ENCODE peak calls at places on chromosomes 13 and 19, in nine cellular contexts. G is right lobe of liver, F is tibial artery, H is mesendoderm, B is dorsolateral prefrontal cortex, L is pancreas, N is heart left ventricle, C is iPS DF 6.9, K is aorta. D is an unnamed sample.

GRCh38 chr19:1690570-1691307 is 38.3 kb upstream of the TCF3 start:
- DNase-seq in G (peak; percentile 47), F (no peak), H (peak; percentile 78), B (no peak), L (no peak), N (no peak), C (peak; percentile 50), K (peak; percentile 82), D (no peak)

GRCh38 chr13:93265800-93266199 is 39.2 kb downstream of the GPC6 start:
- DNase-seq in G (no peak), F (no peak), H (no peak), B (no peak), L (no peak), N (no peak), C (no peak), K (no peak), D (no peak)

GRCh38 chr19:16229322-16229641 is 31.6 kb downstream of the AP1M1 start:
- DNase-seq in G (no peak), F (peak; percentile 42), H (no peak), B (no peak), L (no peak), N (no peak), C (no peak), K (no peak), D (no peak)

GRCh38 chr13:47256618-47257017 is 359.8 kb upstream of the HTR2A start:
- DNase-seq in G (no peak), F (no peak), H (no peak), B (no peak), L (no peak), N (no peak), C (no peak), K (no peak), D (no peak)

GRCh38 chr19:2032296-2032941 is 16.9 kb upstream of the BTBD2 start:
- DNase-seq in G (peak; percentile 96), F (peak; percentile 99), H (no peak), B (peak; percentile 94), L (peak; percentile 99), N (peak; percentile 93), C (no peak), K (peak; percentile 98), D (peak; percentile 96)

GRCh38 chr19:10332158-10332964 is 968 bp downstream of the RAVER1 start:
- DNase-seq in G (no peak), F (no peak), H (no peak), B (no peak), L (no peak), N (no peak), C (no peak), K (no peak), D (no peak)

GRCh38 chr13:53782400-53783030 is 753.9 kb downstream of the OLFM4 start:
- DNase-seq in G (peak; percentile 23), F (no peak), H (peak; percentile 75), B (peak; percentile 38), L (no peak), N (no peak), C (peak; percentile 27), K (no peak), D (no peak)

GRCh38 chr19:43807651-43808050 is 5.4 kb upstream of the LYPD5 start:
- DNase-seq in G (no peak), F (no peak), H (no peak), B (no peak), L (no peak), N (no peak), C (no peak), K (no peak), D (no peak)

GRCh38 chr19:4144666-4145261 is 8.7 kb upstream of the CREB3L3 start:
- DNase-seq in G (peak; percentile 74), F (no peak), H (no peak), B (no peak), L (no peak), N (no peak), C (no peak), K (no peak), D (no peak)

GRCh38 chr13:24864579-24864978 is 100.6 kb downstream of the RNF17 start:
- DNase-seq in G (no peak), F (no peak), H (no peak), B (no peak), L (no peak), N (no peak), C (no peak), K (no peak), D (no peak)

GRCh38 chr19:46958542-46958941 is 61.1 kb upstream of the NPAS1 start:
- DNase-seq in G (no peak), F (no peak), H (peak; percentile 29), B (no peak), L (no peak), N (no peak), C (no peak), K (no peak), D (no peak)

DNA sequence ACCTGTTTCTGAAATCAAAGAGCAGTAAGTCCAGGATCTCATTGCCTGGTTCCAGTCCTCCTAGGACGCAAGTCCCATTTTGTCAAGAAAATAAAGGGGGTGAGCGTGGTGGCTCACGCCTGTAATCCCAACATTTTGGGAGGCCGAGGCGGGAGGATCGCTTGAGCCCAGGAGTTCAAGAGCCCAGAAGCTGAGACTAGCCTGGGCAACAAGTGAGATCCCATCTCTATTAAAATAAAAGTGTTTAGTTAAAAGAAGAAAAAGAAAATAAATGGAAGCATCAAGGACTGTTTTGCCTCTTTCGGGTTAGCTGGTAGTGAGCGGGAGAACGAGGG is 344 bp upstream of the HAUS5 start:
- DNase-seq in G (no peak), F (no peak), H (no peak), B (no peak), L (no peak), N (no peak), C (no peak), K (no peak), D (no peak)
- H3K27ac ChIP-seq in G (no peak overlapping the region), F (peak overlapping the region; percentile 76), H (no peak overlapping the region), B (no peak overlapping the region), L (no peak overlapping the region), N (no peak overlapping the region), C (no peak overlapping the region), K (no peak overlapping the region), D (peak overlapping the region; percentile 68)

GRCh38 chr13:94311893-94312292 is 167.6 kb downstream of the DCT start:
- DNase-seq in G (no peak), F (no peak), H (peak; percentile 57), B (no peak), L (no peak), N (no peak), C (no peak), K (no peak), D (no peak)

GRCh38 chr13:94312511-94313191 is 166.8 kb downstream of the DCT start:
- DNase-seq in G (no peak), F (no peak), H (peak; percentile 30), B (no peak), L (no peak), N (no peak), C (no peak), K (no peak), D (no peak)

GRCh38 chr13:94309576-94309975 is 169.9 kb downstream of the DCT start:
- DNase-seq in G (no peak), F (no peak), H (no peak), B (no peak), L (no peak), N (no peak), C (no peak), K (no peak), D (no peak)

GRCh38 chr13:94308808-94309207 is 170.7 kb downstream of the DCT start:
- DNase-seq in G (no peak), F (no peak), H (no peak), B (no peak), L (no peak), N (no peak), C (no peak), K (no peak), D (no peak)

DNA sequence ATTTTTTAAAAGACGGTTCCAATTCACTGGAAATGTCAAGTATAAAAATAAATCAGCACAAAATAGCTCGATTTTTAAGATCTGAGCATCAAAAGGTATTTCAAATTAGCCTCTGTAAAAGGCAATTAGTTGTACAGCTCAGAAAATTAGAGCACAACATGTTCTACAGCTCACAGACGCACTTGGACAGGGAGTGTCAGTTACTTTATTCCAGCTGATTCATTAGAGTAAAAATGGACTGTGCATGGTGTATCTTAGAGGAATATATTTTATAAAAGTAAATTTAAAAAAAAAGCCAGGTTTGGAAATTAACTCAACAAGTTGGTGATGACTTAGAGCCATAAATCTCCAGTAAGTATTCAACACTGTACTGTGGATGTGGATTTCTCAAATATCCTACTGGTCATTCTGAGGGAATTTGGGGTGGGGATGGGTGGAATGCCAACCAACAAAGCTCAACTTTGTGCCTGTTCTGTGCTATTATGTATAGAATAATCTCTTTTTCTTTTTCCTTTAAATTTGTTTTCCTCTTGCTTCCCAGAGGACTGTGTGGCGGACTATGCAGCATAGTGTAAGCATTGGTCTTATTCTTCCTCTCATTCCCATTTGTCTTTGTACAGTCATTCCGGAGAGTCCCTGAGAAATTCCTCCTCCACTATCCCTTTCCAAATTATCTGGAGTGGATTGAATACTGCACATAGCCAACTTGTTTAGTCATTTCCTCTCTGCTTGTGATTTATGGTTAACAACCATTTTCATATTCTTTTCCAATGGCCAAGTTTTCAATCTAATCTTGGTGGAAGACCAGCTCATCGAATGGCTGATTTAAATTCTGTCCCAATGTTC is 169.3 kb downstream of the DCT start:
- DNase-seq in G (no peak), F (no peak), H (no peak), B (no peak), L (no peak), N (no peak), C (no peak), K (no peak), D (no peak)
- H3K27ac ChIP-seq in G (no peak overlapping the region), F (peak overlapping the region; percentile 14), H (no peak overlapping the region), B (no peak overlapping the region), L (no peak overlapping the region), N (peak overlapping the region; percentile 55), C (no peak overlapping the region), K (no peak overlapping the region), D (no peak overlapping the region)

GRCh38 chr19:41932259-41933130 is 4.2 kb upstream of the ERFL start:
- DNase-seq in G (no peak), F (no peak), H (no peak), B (no peak), L (no peak), N (no peak), C (no peak), K (no peak), D (no peak)

GRCh38 chr19:41930926-41931592 is 2.8 kb upstream of the ERFL start:
- DNase-seq in G (no peak), F (no peak), H (peak; percentile 73), B (no peak), L (no peak), N (no peak), C (peak; percentile 71), K (no peak), D (no peak)

GRCh38 chr19:41933693-41934426 is 5.6 kb upstream of the ERFL start:
- DNase-seq in G (no peak), F (no peak), H (no peak), B (no peak), L (no peak), N (no peak), C (no peak), K (no peak), D (no peak)

GRCh38 chr19:41934849-41935374 is 6.7 kb upstream of the ERFL start:
- DNase-seq in G (peak; percentile 64), F (no peak), H (peak; percentile 88), B (peak; percentile 38), L (no peak), N (peak; percentile 70), C (no peak), K (peak; percentile 85), D (peak; percentile 72)

GRCh38 chr19:41933131-41933458 is 4.8 kb upstream of the ERFL start:
- DNase-seq in G (no peak), F (no peak), H (no peak), B (no peak), L (no peak), N (no peak), C (no peak), K (no peak), D (no peak)
- H3K27ac ChIP-seq in G (no peak overlapping the region), F (no peak overlapping the region), H (no peak overlapping the region), B (no peak overlapping the region), L (no peak overlapping the region), N (no peak overlapping the region), C (no peak overlapping the region), K (no peak overlapping the region), D (no peak overlapping the region)

GRCh38 chr19:41218249-41218614 is 791 bp upstream of the AXL start:
- DNase-seq in G (no peak), F (no peak), H (no peak), B (no peak), L (no peak), N (no peak), C (no peak), K (no peak), D (no peak)
- H3K27ac ChIP-seq in G (no peak overlapping the region), F (peak overlapping the region; percentile 97), H (peak overlapping the region; percentile 69), B (peak overlapping the region; percentile 47), L (no peak overlapping the region), N (peak overlapping the region; percentile 80), C (no peak overlapping the region), K (peak overlapping the region; percentile 38), D (peak overlapping the region; percentile 99)

D was measured in tibial nerve.